ENCODE peak calls at places on chromosomes 11 and 22, in eight cellular contexts. L is stromal cell of bone marrow; G is endodermal cell; V is endothelial cell; R is activated T-helper 2 cell treated with anti-CD3 and anti-CD28 coated beads, Interferon-gamma antibody, Interleukin-2, Interleukin-4, amounts not matched to agents 10 μg/mL and 5 μg/mL and 100 μg/mL, durations not matched to agents 14 hours and 24 hours and 36 hours; H is LoVo; P is sigmoid colon; M is CD4-positive, alpha-beta T cell. O is an unnamed sample.

GRCh38 chr11:5684627-5685362 is at the start of gene TRIM5:
- DNase-seq in L (peak), G (peak), V (peak), R (peak), H (peak), P (peak), M (peak), O (peak)

GRCh38 chr22:40487663-40488249 is 117.4 kb downstream of the SGSM3 start:
- DNase-seq in L (no peak), G (no peak), V (no peak), R (no peak), H (no peak), P (no peak), M (no peak), O (no peak)

GRCh38 chr11:83819936-83820549 is 533.9 kb upstream of the CCDC90B start:
- DNase-seq in L (peak), G (no peak), V (no peak), R (no peak), H (peak), P (no peak), M (no peak), O (no peak)

GRCh38 chr11:61009392-61010275 is 38.2 kb downstream of the CD6 start:
- DNase-seq in L (no peak), G (no peak), V (no peak), R (no peak), H (no peak), P (no peak), M (no peak), O (no peak)

GRCh38 chr22:30286813-30287625 is 2.3 kb downstream of the CASTOR1 start:
- DNase-seq in L (no peak), G (peak), V (peak), R (peak), H (peak), P (peak), M (peak), O (peak)

GRCh38 chr11:3041699-3042098 is 15.5 kb downstream of the CARS1 start:
- DNase-seq in L (no peak), G (no peak), V (no peak), R (no peak), H (no peak), P (no peak), M (no peak), O (no peak)

GRCh38 chr22:25406510-25407210 is 157.8 kb upstream of the GRK3 start:
- DNase-seq in L (no peak), G (no peak), V (no peak), R (no peak), H (no peak), P (peak), M (no peak), O (no peak)

GRCh38 chr22:19178065-19178658 is 374 bp downstream of the SLC25A1 start:
- DNase-seq in L (no peak), G (peak), V (peak), R (peak), H (no peak), P (peak), M (peak), O (no peak)

GRCh38 chr11:66639066-66639813 is 737 bp downstream of the RBM4 start:
- DNase-seq in L (peak), G (no peak), V (peak), R (peak), H (peak), P (peak), M (peak), O (no peak)

GRCh38 chr22:29073618-29074275 is 912 bp downstream of the KREMEN1 start:
- DNase-seq in L (no peak), G (peak), V (peak), R (no peak), H (no peak), P (no peak), M (no peak), O (peak)

GRCh38 chr11:87265132-87265531 is 227.4 kb downstream of the TMEM135 start:
- DNase-seq in L (no peak), G (no peak), V (no peak), R (no peak), H (no peak), P (no peak), M (no peak), O (no peak)

GRCh38 chr11:110283862-110284261 is 12.6 kb downstream of the RDX start:
- DNase-seq in L (no peak), G (no peak), V (no peak), R (no peak), H (no peak), P (no peak), M (no peak), O (no peak)

GRCh38 chr22:45925811-45926351 is 51.1 kb downstream of the WNT7B start:
- DNase-seq in L (no peak), G (no peak), V (no peak), R (no peak), H (no peak), P (no peak), M (no peak), O (no peak)

GRCh38 chr11:109123811-109124787 is 297.9 kb upstream of the C11orf87 start:
- DNase-seq in L (peak), G (peak), V (no peak), R (no peak), H (no peak), P (no peak), M (no peak), O (no peak)

GRCh38 chr11:133908827-133909226 is 47.9 kb downstream of the IGSF9B start:
- DNase-seq in L (no peak), G (no peak), V (no peak), R (no peak), H (no peak), P (no peak), M (no peak), O (no peak)

GRCh38 chr11:1390603-1391164 is 950 bp downstream of the BRSK2 start:
- DNase-seq in L (no peak), G (peak), V (peak), R (no peak), H (no peak), P (no peak), M (no peak), O (no peak)

GRCh38 chr11:115334932-115335788 is 169.1 kb downstream of the CADM1 start:
- DNase-seq in L (no peak), G (no peak), V (no peak), R (no peak), H (peak), P (no peak), M (no peak), O (no peak)

GRCh38 chr11:95584180-95584579 is 205.4 kb downstream of the FAM76B start:
- DNase-seq in L (no peak), G (no peak), V (no peak), R (no peak), H (no peak), P (no peak), M (no peak), O (no peak)

GRCh38 chr11:128903248-128904041 is 12.3 kb downstream of the KCNJ5 start:
- DNase-seq in L (no peak), G (peak), V (peak), R (no peak), H (no peak), P (no peak), M (no peak), O (no peak)

GRCh38 chr11:8298801-8299786 is 35.4 kb upstream of the LMO1 start:
- DNase-seq in L (no peak), G (peak), V (no peak), R (no peak), H (no peak), P (peak), M (no peak), O (no peak)

GRCh38 chr11:68014157-68014965 is 4.2 kb downstream of the ALDH3B1 start:
- DNase-seq in L (peak), G (no peak), V (no peak), R (no peak), H (peak), P (peak), M (no peak), O (no peak)

GRCh38 chr11:65066805-65067291 is 8.5 kb upstream of the NAALADL1 start:
- DNase-seq in L (no peak), G (peak), V (no peak), R (no peak), H (no peak), P (no peak), M (no peak), O (no peak)